ENCODE peak calls at places on chromosomes 5 and 9, in four cellular contexts. I is K562, K is GM12891, A is GM12878. E is an unnamed sample.

GRCh38 chr9:130846487-130847305 is 11.6 kb downstream of the ABL1 start:
- DNase-seq in I (no peak), K (no peak), A (no peak), E (no peak)

GRCh38 chr9:103533318-103533717 is 538.2 kb downstream of the CYLC2 start:
- DNase-seq in I (no peak), K (no peak), A (no peak), E (no peak)

GRCh38 chr5:99955006-99955405 is 580.2 kb upstream of the FAM174A start:
- DNase-seq in I (no peak), K (no peak), A (no peak), E (no peak)

GRCh38 chr5:58849995-58850667 is 267.3 kb downstream of the RAB3C start:
- DNase-seq in I (peak), K (peak), A (no peak), E (no peak)

GRCh38 chr5:38453506-38453905 is 102.9 kb downstream of the LIFR start:
- DNase-seq in I (no peak), K (peak), A (peak), E (peak)

GRCh38 chr5:147407094-147407681 is 102.7 kb downstream of the DPYSL3 start:
- DNase-seq in I (no peak), K (no peak), A (no peak), E (no peak)

GRCh38 chr9:114310471-114311450 is 12.1 kb upstream of the ORM1 start:
- DNase-seq in I (no peak), K (no peak), A (no peak), E (no peak)

GRCh38 chr5:2732850-2733249 is 18.6 kb downstream of the IRX2 start:
- DNase-seq in I (no peak), K (no peak), A (no peak), E (no peak)

GRCh38 chr9:9754186-9754585 is 858.6 kb downstream of the PTPRD start:
- DNase-seq in I (no peak), K (no peak), A (no peak), E (no peak)

GRCh38 chr5:83475540-83476469 is 4.3 kb downstream of the VCAN start:
- DNase-seq in I (no peak), K (no peak), A (no peak), E (no peak)

GRCh38 chr5:174323878-174324281 is 278.4 kb downstream of the NSG2 start:
- DNase-seq in I (peak), K (peak), A (no peak), E (no peak)

GRCh38 chr9:107465467-107466451 is 23.8 kb downstream of the KLF4 start:
- DNase-seq in I (peak), K (peak), A (no peak), E (peak)
- TF ChIP-seq SPI1 in I (no peak), K (no peak), A (no peak), E (no peak)

GRCh38 chr5:177327539-177328522 is 16.1 kb upstream of the MXD3 start:
- DNase-seq in I (no peak), K (no peak), A (no peak), E (no peak)
- TF ChIP-seq SPI1 in I (no peak), K (no peak), A (no peak), E (no peak)

GRCh38 chr5:93635991-93636390 is 53.0 kb downstream of the NR2F1 start:
- DNase-seq in I (no peak), K (no peak), A (no peak), E (no peak)
- TF ChIP-seq SPI1 in I (no peak), K (no peak), A (no peak), E (no peak)

GRCh38 chr5:10632110-10632903 is 68.4 kb downstream of the ANKRD33B start:
- DNase-seq in I (no peak), K (peak), A (peak), E (peak)
- TF ChIP-seq SPI1 in I (peak), K (peak), A (peak), E (peak)

GRCh38 chr9:134173127-134174072 is 9.0 kb upstream of the RNU6ATAC start:
- DNase-seq in I (no peak), K (no peak), A (no peak), E (no peak)
- TF ChIP-seq SPI1 in I (no peak), K (no peak), A (no peak), E (no peak)